ENCODE peak calls at places on chromosomes 5 and 9, in nine cellular contexts. One of them, this sample, is unnamed.

GRCh38 chr5:144142030-144142825 is 28.2 kb downstream of the YIPF5 start:
- DNase-seq in AG09319: no peak
- DNase-seq in astrocyte of the spinal cord: peak
- DNase-seq in psoas muscle: no peak
- DNase-seq in stomach: no peak
- DNase-seq in AG10803: peak
- DNase-seq in omental fat pad: no peak
- DNase-seq in hepatocyte: peak
- DNase-seq in GM23338: peak
- DNase-seq in this sample: no peak

GRCh38 chr5:169286572-169287325 is 14.2 kb downstream of the SLIT3 start:
- DNase-seq in omental fat pad: no peak
- DNase-seq in astrocyte of the spinal cord: no peak
- DNase-seq in AG10803: peak
- DNase-seq in hepatocyte: no peak
- DNase-seq in GM23338: no peak
- DNase-seq in psoas muscle: no peak
- DNase-seq in AG09319: no peak
- DNase-seq in stomach: no peak
- DNase-seq in this sample: no peak

GRCh38 chr5:164097747-164098146 is 592.3 kb downstream of the MAT2B start:
- DNase-seq in AG09319: no peak
- DNase-seq in AG10803: no peak
- DNase-seq in hepatocyte: no peak
- DNase-seq in GM23338: no peak
- DNase-seq in psoas muscle: no peak
- DNase-seq in astrocyte of the spinal cord: peak
- DNase-seq in omental fat pad: no peak
- DNase-seq in stomach: no peak
- DNase-seq in this sample: no peak

GRCh38 chr5:76473676-76474075 is 70.6 kb downstream of the IQGAP2 start:
- DNase-seq in astrocyte of the spinal cord: no peak
- DNase-seq in psoas muscle: no peak
- DNase-seq in GM23338: no peak
- DNase-seq in omental fat pad: no peak
- DNase-seq in AG09319: no peak
- DNase-seq in hepatocyte: no peak
- DNase-seq in AG10803: no peak
- DNase-seq in stomach: no peak
- DNase-seq in this sample: peak

GRCh38 chr9:86064220-86064619 is 35.1 kb downstream of the GOLM1 start:
- DNase-seq in AG10803: no peak
- DNase-seq in psoas muscle: no peak
- DNase-seq in GM23338: no peak
- DNase-seq in omental fat pad: no peak
- DNase-seq in astrocyte of the spinal cord: no peak
- DNase-seq in stomach: no peak
- DNase-seq in hepatocyte: no peak
- DNase-seq in AG09319: no peak
- DNase-seq in this sample: no peak

GRCh38 chr5:146662229-146662628 is 146.2 kb upstream of the GPR151 start:
- DNase-seq in AG10803: peak
- DNase-seq in omental fat pad: no peak
- DNase-seq in psoas muscle: no peak
- DNase-seq in hepatocyte: no peak
- DNase-seq in astrocyte of the spinal cord: peak
- DNase-seq in stomach: no peak
- DNase-seq in GM23338: peak
- DNase-seq in AG09319: no peak
- DNase-seq in this sample: no peak

GRCh38 chr9:1125741-1126140 is 75.6 kb downstream of the DMRT2 start:
- DNase-seq in AG09319: no peak
- DNase-seq in hepatocyte: no peak
- DNase-seq in stomach: no peak
- DNase-seq in AG10803: no peak
- DNase-seq in psoas muscle: no peak
- DNase-seq in omental fat pad: no peak
- DNase-seq in GM23338: no peak
- DNase-seq in astrocyte of the spinal cord: peak
- DNase-seq in this sample: no peak

GRCh38 chr5:177505075-177505474 is 4.6 kb downstream of the DOK3 start:
- DNase-seq in stomach: no peak
- DNase-seq in astrocyte of the spinal cord: no peak
- DNase-seq in AG10803: no peak
- DNase-seq in psoas muscle: no peak
- DNase-seq in GM23338: no peak
- DNase-seq in AG09319: no peak
- DNase-seq in hepatocyte: no peak
- DNase-seq in omental fat pad: no peak
- DNase-seq in this sample: no peak

GRCh38 chr5:39716532-39716971 is 291.8 kb upstream of the DAB2 start:
- DNase-seq in stomach: peak
- DNase-seq in omental fat pad: no peak
- DNase-seq in hepatocyte: peak
- DNase-seq in psoas muscle: no peak
- DNase-seq in GM23338: peak
- DNase-seq in astrocyte of the spinal cord: peak
- DNase-seq in AG09319: peak
- DNase-seq in AG10803: peak
- DNase-seq in this sample: no peak

GRCh38 chr5:157342822-157343402 is 77.0 kb downstream of the CYFIP2 start:
- DNase-seq in stomach: peak
- DNase-seq in AG10803: peak
- DNase-seq in astrocyte of the spinal cord: peak
- DNase-seq in AG09319: no peak
- DNase-seq in GM23338: peak
- DNase-seq in omental fat pad: no peak
- DNase-seq in psoas muscle: peak
- DNase-seq in hepatocyte: peak
- DNase-seq in this sample: no peak

GRCh38 chr5:42586625-42587024 is 163.4 kb downstream of the GHR start:
- DNase-seq in omental fat pad: no peak
- DNase-seq in psoas muscle: peak
- DNase-seq in astrocyte of the spinal cord: no peak
- DNase-seq in hepatocyte: no peak
- DNase-seq in GM23338: no peak
- DNase-seq in AG09319: no peak
- DNase-seq in AG10803: no peak
- DNase-seq in stomach: peak
- DNase-seq in this sample: no peak

GRCh38 chr9:136336881-136337280 is 9.5 kb downstream of the GPSM1 start:
- DNase-seq in AG09319: no peak
- DNase-seq in AG10803: no peak
- DNase-seq in astrocyte of the spinal cord: no peak
- DNase-seq in omental fat pad: no peak
- DNase-seq in psoas muscle: no peak
- DNase-seq in GM23338: no peak
- DNase-seq in stomach: no peak
- DNase-seq in hepatocyte: no peak
- DNase-seq in this sample: no peak

GRCh38 chr5:80885698-80886000 is 74.5 kb upstream of the RASGRF2 start:
- DNase-seq in GM23338: peak
- DNase-seq in AG09319: no peak
- DNase-seq in psoas muscle: no peak
- DNase-seq in omental fat pad: no peak
- DNase-seq in hepatocyte: no peak
- DNase-seq in stomach: no peak
- DNase-seq in astrocyte of the spinal cord: no peak
- DNase-seq in AG10803: peak
- DNase-seq in this sample: no peak

GRCh38 chr5:16615737-16616535 is 861 bp downstream of the RETREG1 start:
- DNase-seq in AG10803: no peak
- DNase-seq in GM23338: peak
- DNase-seq in stomach: no peak
- DNase-seq in psoas muscle: no peak
- DNase-seq in AG09319: no peak
- DNase-seq in omental fat pad: no peak
- DNase-seq in hepatocyte: peak
- DNase-seq in astrocyte of the spinal cord: no peak
- DNase-seq in this sample: no peak

GRCh38 chr5:116543501-116543900 is 31.1 kb downstream of the SEMA6A start:
- DNase-seq in AG10803: no peak
- DNase-seq in GM23338: no peak
- DNase-seq in psoas muscle: no peak
- DNase-seq in omental fat pad: no peak
- DNase-seq in stomach: no peak
- DNase-seq in astrocyte of the spinal cord: peak
- DNase-seq in hepatocyte: no peak
- DNase-seq in AG09319: no peak
- DNase-seq in this sample: no peak

GRCh38 chr9:33466565-33467495 is 6.9 kb downstream of the NOL6 start:
- DNase-seq in omental fat pad: peak
- DNase-seq in stomach: peak
- DNase-seq in psoas muscle: peak
- DNase-seq in AG09319: no peak
- DNase-seq in AG10803: peak
- DNase-seq in hepatocyte: peak
- DNase-seq in GM23338: peak
- DNase-seq in astrocyte of the spinal cord: peak
- DNase-seq in this sample: peak

DNA sequence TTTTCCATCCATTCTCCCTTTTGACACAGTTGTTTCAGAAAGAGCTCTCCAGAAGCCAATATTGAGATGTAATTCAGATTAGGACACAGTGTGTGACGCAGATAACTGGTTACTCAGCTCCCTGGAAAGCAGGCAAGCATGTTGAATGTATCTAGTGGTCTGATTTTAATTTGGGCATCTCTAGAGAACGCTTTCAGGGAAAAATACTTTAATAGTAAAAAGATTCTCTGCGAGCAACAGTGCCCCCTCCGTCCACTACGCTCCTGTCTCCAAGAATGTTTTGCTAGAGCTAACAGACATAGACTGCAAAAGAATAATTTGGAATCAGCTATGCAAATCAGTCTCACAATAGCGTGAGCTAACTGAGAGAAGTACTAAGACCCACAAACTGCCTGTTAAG is 23.3 kb downstream of the CFAP90 start:
- DNase-seq in stomach: no peak
- DNase-seq in GM23338: no peak
- DNase-seq in psoas muscle: no peak
- DNase-seq in omental fat pad: no peak
- DNase-seq in AG09319: no peak
- DNase-seq in astrocyte of the spinal cord: no peak
- DNase-seq in AG10803: peak
- DNase-seq in hepatocyte: no peak
- DNase-seq in this sample: no peak
- TF ChIP-seq CTCF in stomach: no peak
- TF ChIP-seq CTCF in GM23338: no peak
- TF ChIP-seq CTCF in psoas muscle: no peak
- TF ChIP-seq CTCF in omental fat pad: no peak
- TF ChIP-seq CTCF in AG09319: peak
- TF ChIP-seq CTCF in astrocyte of the spinal cord: peak
- TF ChIP-seq CTCF in AG10803: peak
- TF ChIP-seq CTCF in hepatocyte: no peak
- TF ChIP-seq CTCF in this sample: no peak

GRCh38 chr9:99012957-99013512 is 69.3 kb downstream of the COL15A1 start:
- DNase-seq in hepatocyte: no peak
- DNase-seq in stomach: no peak
- DNase-seq in astrocyte of the spinal cord: no peak
- DNase-seq in AG10803: no peak
- DNase-seq in psoas muscle: no peak
- DNase-seq in GM23338: no peak
- DNase-seq in AG09319: no peak
- DNase-seq in omental fat pad: no peak
- DNase-seq in this sample: no peak
- TF ChIP-seq CTCF in hepatocyte: no peak
- TF ChIP-seq CTCF in stomach: peak
- TF ChIP-seq CTCF in astrocyte of the spinal cord: no peak
- TF ChIP-seq CTCF in AG10803: no peak
- TF ChIP-seq CTCF in psoas muscle: peak
- TF ChIP-seq CTCF in GM23338: peak
- TF ChIP-seq CTCF in AG09319: peak
- TF ChIP-seq CTCF in omental fat pad: no peak
- TF ChIP-seq CTCF in this sample: peak

GRCh38 chr5:179833709-179834070 is 13.0 kb downstream of the SQSTM1 start:
- DNase-seq in stomach: no peak
- DNase-seq in astrocyte of the spinal cord: no peak
- DNase-seq in GM23338: no peak
- DNase-seq in omental fat pad: no peak
- DNase-seq in psoas muscle: no peak
- DNase-seq in AG09319: no peak
- DNase-seq in AG10803: no peak
- DNase-seq in hepatocyte: no peak
- DNase-seq in this sample: no peak
- TF ChIP-seq CTCF in stomach: no peak
- TF ChIP-seq CTCF in astrocyte of the spinal cord: no peak
- TF ChIP-seq CTCF in GM23338: no peak
- TF ChIP-seq CTCF in omental fat pad: no peak
- TF ChIP-seq CTCF in psoas muscle: no peak
- TF ChIP-seq CTCF in AG09319: no peak
- TF ChIP-seq CTCF in AG10803: no peak
- TF ChIP-seq CTCF in hepatocyte: no peak
- TF ChIP-seq CTCF in this sample: no peak

GRCh38 chr9:35757527-35758275 is 3.6 kb upstream of the MSMP start:
- DNase-seq in psoas muscle: no peak
- DNase-seq in GM23338: no peak
- DNase-seq in omental fat pad: no peak
- DNase-seq in astrocyte of the spinal cord: no peak
- DNase-seq in hepatocyte: no peak
- DNase-seq in AG10803: no peak
- DNase-seq in AG09319: no peak
- DNase-seq in stomach: no peak
- DNase-seq in this sample: no peak

GRCh38 chr9:35755071-35755470 is 995 bp upstream of the MSMP start:
- DNase-seq in AG09319: no peak
- DNase-seq in psoas muscle: no peak
- DNase-seq in astrocyte of the spinal cord: no peak
- DNase-seq in hepatocyte: no peak
- DNase-seq in GM23338: no peak
- DNase-seq in stomach: no peak
- DNase-seq in omental fat pad: no peak
- DNase-seq in AG10803: no peak
- DNase-seq in this sample: no peak

GRCh38 chr9:35756743-35757526 is 2.9 kb upstream of the MSMP start:
- DNase-seq in omental fat pad: no peak
- DNase-seq in hepatocyte: peak
- DNase-seq in psoas muscle: peak
- DNase-seq in stomach: peak
- DNase-seq in AG10803: no peak
- DNase-seq in GM23338: peak
- DNase-seq in astrocyte of the spinal cord: peak
- DNase-seq in AG09319: no peak
- DNase-seq in this sample: peak

GRCh38 chr9:35754264-35754663 is at the start of gene MSMP:
- DNase-seq in AG09319: no peak
- DNase-seq in stomach: no peak
- DNase-seq in psoas muscle: no peak
- DNase-seq in omental fat pad: no peak
- DNase-seq in AG10803: no peak
- DNase-seq in astrocyte of the spinal cord: no peak
- DNase-seq in hepatocyte: no peak
- DNase-seq in GM23338: no peak
- DNase-seq in this sample: no peak

DNA sequence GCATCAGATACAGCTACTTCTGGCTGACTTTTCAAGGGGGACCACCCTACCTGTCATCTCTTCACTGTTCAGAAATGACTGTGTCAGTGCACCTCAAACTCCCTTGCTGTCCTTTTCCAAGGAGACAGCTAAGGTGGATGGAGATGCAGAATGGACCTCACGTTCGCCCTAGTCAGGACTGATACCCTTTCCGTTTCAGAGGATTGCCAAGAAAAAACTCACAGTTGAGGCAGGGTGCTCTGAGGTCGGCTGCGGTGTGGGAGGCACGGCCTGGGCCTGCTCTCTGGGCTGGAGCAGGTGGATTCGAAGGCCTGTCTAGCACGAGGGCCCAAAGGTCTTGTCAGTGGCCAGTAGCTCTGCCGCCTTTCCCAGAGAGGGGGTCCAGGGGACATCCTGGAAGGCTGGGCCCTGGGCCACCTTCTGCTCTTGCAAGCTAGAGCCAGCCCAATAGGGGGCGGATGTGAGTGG is 2.2 kb upstream of the MSMP start:
- DNase-seq in AG09319: no peak
- DNase-seq in omental fat pad: no peak
- DNase-seq in astrocyte of the spinal cord: no peak
- DNase-seq in hepatocyte: peak
- DNase-seq in psoas muscle: peak
- DNase-seq in stomach: peak
- DNase-seq in AG10803: no peak
- DNase-seq in GM23338: peak
- DNase-seq in this sample: peak
- TF ChIP-seq CTCF in AG09319: peak
- TF ChIP-seq CTCF in omental fat pad: no peak
- TF ChIP-seq CTCF in astrocyte of the spinal cord: peak
- TF ChIP-seq CTCF in hepatocyte: peak
- TF ChIP-seq CTCF in psoas muscle: peak
- TF ChIP-seq CTCF in stomach: no peak
- TF ChIP-seq CTCF in AG10803: peak
- TF ChIP-seq CTCF in GM23338: peak
- TF ChIP-seq CTCF in this sample: peak